ENCODE peak calls at places on chromosomes 4 and X, in five cellular contexts. One of them, this sample, is unnamed.

GRCh38 chrX:103685396-103685795 is 1.1 kb downstream of the MORF4L2 start:
- DNase-seq in T-helper 9 cell: no peak
- DNase-seq in stimulated activated CD8-positive, alpha-beta memory T cell treated with anti-CD3 and anti-CD28 coated beads, Interleukin-7, amount 100 ng/mL, for 24 hours: no peak
- DNase-seq in upper lobe of right lung: no peak
- DNase-seq in transverse colon: no peak
- DNase-seq in this sample: no peak

GRCh38 chrX:38216642-38217041 is 4.0 kb downstream of the SRPX start:
- DNase-seq in transverse colon: no peak
- DNase-seq in upper lobe of right lung: no peak
- DNase-seq in T-helper 9 cell: no peak
- DNase-seq in stimulated activated CD8-positive, alpha-beta memory T cell treated with anti-CD3 and anti-CD28 coated beads, Interleukin-7, amount 100 ng/mL, for 24 hours: no peak
- DNase-seq in this sample: no peak

GRCh38 chr4:171024720-171025303 is 788.4 kb upstream of the GALNTL6 start:
- DNase-seq in stimulated activated CD8-positive, alpha-beta memory T cell treated with anti-CD3 and anti-CD28 coated beads, Interleukin-7, amount 100 ng/mL, for 24 hours: no peak
- DNase-seq in transverse colon: no peak
- DNase-seq in T-helper 9 cell: no peak
- DNase-seq in upper lobe of right lung: no peak
- DNase-seq in this sample: no peak

GRCh38 chr4:98452091-98452490 is 190.9 kb downstream of the RAP1GDS1 start:
- DNase-seq in upper lobe of right lung: no peak
- DNase-seq in T-helper 9 cell: no peak
- DNase-seq in stimulated activated CD8-positive, alpha-beta memory T cell treated with anti-CD3 and anti-CD28 coated beads, Interleukin-7, amount 100 ng/mL, for 24 hours: no peak
- DNase-seq in transverse colon: no peak
- DNase-seq in this sample: no peak

GRCh38 chr4:145044341-145044740 is 53.7 kb downstream of the ANAPC10 start:
- DNase-seq in stimulated activated CD8-positive, alpha-beta memory T cell treated with anti-CD3 and anti-CD28 coated beads, Interleukin-7, amount 100 ng/mL, for 24 hours: no peak
- DNase-seq in transverse colon: no peak
- DNase-seq in upper lobe of right lung: no peak
- DNase-seq in T-helper 9 cell: no peak
- DNase-seq in this sample: no peak

GRCh38 chr4:143360838-143361237 is 24.2 kb downstream of the GAB1 start:
- DNase-seq in T-helper 9 cell: no peak
- DNase-seq in transverse colon: no peak
- DNase-seq in upper lobe of right lung: no peak
- DNase-seq in stimulated activated CD8-positive, alpha-beta memory T cell treated with anti-CD3 and anti-CD28 coated beads, Interleukin-7, amount 100 ng/mL, for 24 hours: no peak
- DNase-seq in this sample: no peak

GRCh38 chr4:151223465-151223864 is 53.5 kb upstream of the PRSS48 start:
- DNase-seq in transverse colon: no peak
- DNase-seq in stimulated activated CD8-positive, alpha-beta memory T cell treated with anti-CD3 and anti-CD28 coated beads, Interleukin-7, amount 100 ng/mL, for 24 hours: no peak
- DNase-seq in upper lobe of right lung: no peak
- DNase-seq in T-helper 9 cell: no peak
- DNase-seq in this sample: no peak

GRCh38 chr4:185346975-185347601 is 48.6 kb downstream of the LRP2BP start:
- DNase-seq in upper lobe of right lung: no peak
- DNase-seq in stimulated activated CD8-positive, alpha-beta memory T cell treated with anti-CD3 and anti-CD28 coated beads, Interleukin-7, amount 100 ng/mL, for 24 hours: no peak
- DNase-seq in T-helper 9 cell: no peak
- DNase-seq in transverse colon: no peak
- DNase-seq in this sample: no peak

GRCh38 chr4:140014284-140014683 is 139.7 kb downstream of the MAML3 start:
- DNase-seq in transverse colon: no peak
- DNase-seq in upper lobe of right lung: no peak
- DNase-seq in T-helper 9 cell: no peak
- DNase-seq in stimulated activated CD8-positive, alpha-beta memory T cell treated with anti-CD3 and anti-CD28 coated beads, Interleukin-7, amount 100 ng/mL, for 24 hours: no peak
- DNase-seq in this sample: no peak

GRCh38 chr4:184267673-184268573 is 50.2 kb upstream of the ENPP6 start:
- DNase-seq in T-helper 9 cell: peak
- DNase-seq in transverse colon: peak
- DNase-seq in upper lobe of right lung: peak
- DNase-seq in stimulated activated CD8-positive, alpha-beta memory T cell treated with anti-CD3 and anti-CD28 coated beads, Interleukin-7, amount 100 ng/mL, for 24 hours: no peak
- DNase-seq in this sample: no peak

GRCh38 chr4:170014359-170015008 is 11.7 kb downstream of the MFAP3L start:
- DNase-seq in stimulated activated CD8-positive, alpha-beta memory T cell treated with anti-CD3 and anti-CD28 coated beads, Interleukin-7, amount 100 ng/mL, for 24 hours: no peak
- DNase-seq in upper lobe of right lung: no peak
- DNase-seq in transverse colon: no peak
- DNase-seq in T-helper 9 cell: no peak
- DNase-seq in this sample: no peak

GRCh38 chrX:6660567-6661252 is 125.8 kb upstream of the VCX3A start:
- DNase-seq in T-helper 9 cell: no peak
- DNase-seq in stimulated activated CD8-positive, alpha-beta memory T cell treated with anti-CD3 and anti-CD28 coated beads, Interleukin-7, amount 100 ng/mL, for 24 hours: no peak
- DNase-seq in upper lobe of right lung: no peak
- DNase-seq in transverse colon: no peak
- DNase-seq in this sample: no peak

This sample was measured in NCI-H2081.